ENCODE peak calls at places on chromosomes 1 and 21, in eight cellular contexts. R is head of caudate nucleus; G is T follicular helper cell; L is transverse colon; N is stimulated activated CD8-positive, alpha-beta memory T cell treated with anti-CD3 and anti-CD28 coated beads, Interleukin-4, amount 100 ng/mL, for 48 hours; J is activated CD8-positive, alpha-beta memory T cell treated with anti-CD3 and anti-CD28 coated beads, Interleukin-2, amount 50 U/mL, for 48 hours; Q is HS-27A; Z is GM04504. I is an unnamed sample.

GRCh38 chr1:2298685-2299673 is 70.9 kb downstream of the SKI start:
- DNase-seq in J (no peak), Q (no peak), N (peak), G (no peak), L (no peak), Z (no peak), R (no peak), I (no peak)

GRCh38 chr1:45299981-45300668 is 26.6 kb upstream of the HPDL start:
- DNase-seq in Z (peak), Q (peak), N (peak), G (peak), R (peak), L (peak), J (no peak), I (peak)

GRCh38 chr1:12447849-12448312 is 170.1 kb downstream of the DHRS3 start:
- DNase-seq in R (no peak), Z (peak), Q (no peak), L (no peak), N (no peak), J (no peak), G (no peak), I (no peak)

GRCh38 chr1:223129229-223129851 is 13.7 kb downstream of the TLR5 start:
- DNase-seq in L (peak), R (peak), J (peak), Z (no peak), G (peak), N (peak), Q (no peak), I (peak)

GRCh38 chr1:217562229-217562878 is 68.5 kb downstream of the GPATCH2 start:
- DNase-seq in Q (peak), Z (peak), R (no peak), G (no peak), N (no peak), L (no peak), J (no peak), I (no peak)

GRCh38 chr1:161185282-161185682 is 8.0 kb upstream of the B4GALT3 start:
- DNase-seq in J (no peak), G (peak), R (no peak), Q (no peak), N (peak), Z (peak), L (peak), I (peak)

GRCh38 chr21:34669149-34669879 is 520 bp downstream of the CLIC6 start:
- DNase-seq in Z (no peak), N (peak), J (peak), G (no peak), R (no peak), Q (no peak), L (peak), I (peak)

GRCh38 chr1:105894006-105894405 is 1162.5 kb upstream of the PRMT6 start:
- DNase-seq in Q (peak), N (no peak), L (no peak), G (no peak), Z (no peak), J (no peak), R (no peak), I (no peak)

GRCh38 chr1:78619803-78620579 is at the start of gene IFI44L:
- DNase-seq in N (peak), Q (peak), L (peak), J (peak), R (no peak), G (peak), Z (no peak), I (peak)

GRCh38 chr1:168365719-168366474 is 85.2 kb downstream of the TBX19 start:
- DNase-seq in L (no peak), J (no peak), Z (no peak), R (no peak), N (no peak), G (no peak), Q (no peak), I (no peak)

GRCh38 chr1:156194300-156194652 is 372 bp downstream of the SLC25A44 start:
- DNase-seq in N (no peak), Q (no peak), Z (no peak), L (no peak), G (no peak), R (peak), J (no peak), I (no peak)

GRCh38 chr1:18511469-18511997 is 30.8 kb downstream of the KLHDC7A start:
- DNase-seq in Z (no peak), J (no peak), L (no peak), Q (no peak), N (no peak), R (no peak), G (no peak), I (no peak)

GRCh38 chr1:7616076-7616833 is 154.8 kb upstream of the VAMP3 start:
- DNase-seq in Q (peak), L (peak), J (peak), R (no peak), Z (peak), N (peak), G (no peak), I (no peak)

GRCh38 chr1:45863117-45863670 is 59.8 kb downstream of the MAST2 start:
- DNase-seq in L (no peak), G (no peak), Q (no peak), Z (no peak), N (no peak), R (no peak), J (no peak), I (no peak)

GRCh38 chr21:36470294-36470693 is 9.6 kb downstream of the CLDN14 start:
- DNase-seq in L (no peak), R (no peak), N (no peak), Z (no peak), G (no peak), Q (no peak), J (no peak), I (no peak)

GRCh38 chr21:45583831-45584509 is 41.7 kb upstream of the SLC19A1 start:
- DNase-seq in Z (no peak), J (peak), L (peak), G (no peak), R (no peak), N (no peak), Q (no peak), I (no peak)

GRCh38 chr1:223556414-223557124 is 108.9 kb downstream of the CAPN8 start:
- DNase-seq in G (no peak), J (peak), Z (no peak), N (peak), L (peak), Q (peak), R (no peak), I (no peak)

GRCh38 chr1:246333855-246334254 is 173.2 kb downstream of the SMYD3 start:
- DNase-seq in Z (no peak), R (no peak), N (no peak), G (no peak), J (no peak), Q (no peak), L (no peak), I (no peak)

GRCh38 chr1:8259498-8260290 is 58.2 kb upstream of the SLC45A1 start:
- DNase-seq in Q (no peak), L (peak), R (no peak), N (no peak), J (no peak), G (no peak), Z (no peak), I (no peak)

GRCh38 chr1:23171181-23171755 is 2.6 kb upstream of the LUZP1 start:
- DNase-seq in J (no peak), Z (no peak), N (no peak), Q (no peak), L (no peak), G (no peak), R (no peak), I (no peak)

GRCh38 chr1:110475358-110476027 is 24.5 kb downstream of the PROK1 start:
- DNase-seq in N (no peak), G (no peak), Q (no peak), L (no peak), R (no peak), Z (no peak), J (no peak), I (no peak)

GRCh38 chr1:6447818-6448748 is 17.9 kb downstream of the TNFRSF25 start:
- DNase-seq in G (peak), R (no peak), N (no peak), J (no peak), Q (no peak), L (peak), Z (no peak), I (no peak)

GRCh38 chr1:242629396-242629795 is 104.9 kb upstream of the PLD5 start:
- DNase-seq in Q (no peak), G (no peak), J (no peak), N (no peak), Z (no peak), L (no peak), R (no peak), I (no peak)